ENCODE peak calls at places on chromosome 7, in five cellular contexts. A is AG04450; D is astrocyte; Y is tibial artery; F is activated CD8-positive, alpha-beta T cell treated with anti-CD3 and anti-CD28 coated beads for 36 hours. I is an unnamed sample.

GRCh38 chr7:98458090-98458875 is 57.4 kb upstream of the BAIAP2L1 start:
- DNase-seq in A (no peak), D (no peak), Y (no peak), F (no peak), I (no peak)

GRCh38 chr7:130420943-130421578 is 19.8 kb downstream of the CEP41 start:
- DNase-seq in A (no peak), D (peak), Y (no peak), F (no peak), I (no peak)

GRCh38 chr7:73313521-73313906 is 4.9 kb upstream of the NSUN5 start:
- DNase-seq in A (no peak), D (no peak), Y (no peak), F (no peak), I (no peak)

GRCh38 chr7:111855842-111856227 is 293.5 kb upstream of the IMMP2L start:
- DNase-seq in A (no peak), D (peak), Y (no peak), F (no peak), I (no peak)

GRCh38 chr7:123916240-123916724 is 8.8 kb upstream of the SPAM1 start:
- DNase-seq in A (no peak), D (peak), Y (no peak), F (no peak), I (no peak)

GRCh38 chr7:17301491-17302101 is 3.1 kb downstream of the AHR start:
- DNase-seq in A (no peak), D (no peak), Y (no peak), F (peak), I (peak)

GRCh38 chr7:48636391-48637015 is 287.8 kb upstream of the CDC14C start:
- DNase-seq in A (no peak), D (no peak), Y (no peak), F (no peak), I (no peak)

GRCh38 chr7:142819530-142819929 is 35.3 kb upstream of the EPHB6 start:
- DNase-seq in A (no peak), D (no peak), Y (no peak), F (no peak), I (no peak)

GRCh38 chr7:116249969-116250553 is 39.7 kb downstream of the TES start:
- DNase-seq in A (no peak), D (peak), Y (no peak), F (peak), I (peak)

GRCh38 chr7:26136831-26137230 is 15.2 kb upstream of the NFE2L3 start:
- DNase-seq in A (no peak), D (no peak), Y (no peak), F (no peak), I (no peak)

GRCh38 chr7:105000927-105001336 is 13.1 kb upstream of the KMT2E start:
- DNase-seq in A (no peak), D (no peak), Y (no peak), F (no peak), I (no peak)

GRCh38 chr7:138478499-138478908 is 18.4 kb downstream of the TRIM24 start:
- DNase-seq in A (no peak), D (no peak), Y (no peak), F (no peak), I (no peak)

GRCh38 chr7:115910541-115911164 is 119.9 kb downstream of the TFEC start:
- DNase-seq in A (no peak), D (peak), Y (no peak), F (no peak), I (peak)

GRCh38 chr7:134041477-134041876 is 85.7 kb upstream of the LRGUK start:
- DNase-seq in A (no peak), D (no peak), Y (no peak), F (no peak), I (no peak)

GRCh38 chr7:24284699-24285506 is 913 bp downstream of the NPY start:
- DNase-seq in A (no peak), D (no peak), Y (no peak), F (no peak), I (no peak)

GRCh38 chr7:151135866-151136514 is 31.5 kb downstream of the GBX1 start:
- DNase-seq in A (no peak), D (no peak), Y (no peak), F (no peak), I (no peak)

GRCh38 chr7:26187380-26188290 is 12.9 kb downstream of the HNRNPA2B1 start:
- DNase-seq in A (no peak), D (no peak), Y (no peak), F (peak), I (no peak)

GRCh38 chr7:123725586-123726171 is 23.1 kb downstream of the WASL start:
- DNase-seq in A (no peak), D (no peak), Y (no peak), F (no peak), I (no peak)

GRCh38 chr7:112484671-112485097 is 3.9 kb downstream of the LSMEM1 start:
- DNase-seq in A (peak), D (peak), Y (peak), F (no peak), I (peak)

GRCh38 chr7:43636093-43636492 is 53.2 kb downstream of the STK17A start:
- DNase-seq in A (no peak), D (peak), Y (no peak), F (no peak), I (peak)

GRCh38 chr7:44050121-44050914 is 5.8 kb downstream of the DBNL start:
- DNase-seq in A (no peak), D (no peak), Y (no peak), F (no peak), I (no peak)

GRCh38 chr7:92714767-92715166 is 121.6 kb downstream of the CDK6 start:
- DNase-seq in A (no peak), D (peak), Y (no peak), F (no peak), I (no peak)

GRCh38 chr7:47546171-47546570 is 35.7 kb downstream of the TNS3 start:
- DNase-seq in A (no peak), D (no peak), Y (no peak), F (no peak), I (no peak)

GRCh38 chr7:99389772-99390171 is 15.2 kb downstream of the ARPC1B start:
- DNase-seq in A (no peak), D (no peak), Y (no peak), F (no peak), I (no peak)

GRCh38 chr7:30869794-30870491 is 41.7 kb upstream of the AQP1 start:
- DNase-seq in A (no peak), D (peak), Y (no peak), F (no peak), I (no peak)

GRCh38 chr7:151176401-151176800 is 8.9 kb upstream of the GBX1 start:
- DNase-seq in A (no peak), D (no peak), Y (no peak), F (no peak), I (no peak)

DNA sequence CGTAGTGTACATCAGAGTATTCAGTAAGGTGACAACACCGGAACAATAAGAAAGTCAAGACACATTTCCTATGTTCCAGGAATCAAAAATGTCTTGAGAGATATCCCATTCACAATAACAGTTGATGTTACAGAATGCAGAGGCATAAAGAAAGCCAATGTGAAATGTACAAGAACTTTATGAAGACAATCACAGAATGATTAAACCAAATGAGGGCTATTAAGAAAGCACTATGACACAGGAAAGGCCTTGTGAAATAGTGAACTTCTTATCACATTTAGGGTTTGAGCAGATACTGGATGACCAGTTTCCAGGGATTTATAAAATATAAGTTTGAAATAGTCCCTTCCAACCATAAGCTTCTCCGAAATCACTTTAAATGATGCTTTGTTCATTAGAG is 52.7 kb downstream of the VWDE start:
- DNase-seq in A (no peak), D (no peak), Y (no peak), F (no peak), I (no peak)
- TF ChIP-seq CTCF in A (no peak), D (no peak), Y (no peak), F (no peak), I (no peak)

DNA sequence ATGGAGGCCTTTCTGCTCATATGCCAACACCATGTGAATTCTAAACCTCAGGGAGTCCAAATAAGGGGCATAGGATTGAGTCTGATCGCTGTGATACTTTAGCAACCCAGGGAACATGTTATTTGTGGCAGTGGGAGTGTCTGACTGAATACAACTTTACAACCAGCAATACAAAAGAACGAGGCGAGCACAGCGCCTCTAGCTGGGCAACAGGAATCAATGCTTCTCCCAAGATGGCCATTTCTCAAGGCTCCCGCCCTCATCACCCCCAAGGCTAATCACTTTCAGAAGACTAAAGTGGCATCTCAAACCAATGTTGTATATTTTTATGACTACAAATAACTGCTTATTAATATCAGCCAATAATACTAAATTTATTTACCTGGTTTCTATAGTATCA is 28.1 kb downstream of the YWHAG start:
- DNase-seq in A (no peak), D (no peak), Y (peak), F (no peak), I (no peak)
- TF ChIP-seq CTCF in A (no peak), D (no peak), Y (no peak), F (no peak), I (peak)

GRCh38 chr7:1454471-1455065 is 4.7 kb downstream of the MICALL2 start:
- DNase-seq in A (no peak), D (no peak), Y (no peak), F (no peak), I (no peak)
- TF ChIP-seq CTCF in A (no peak), D (no peak), Y (no peak), F (no peak), I (no peak)

DNA sequence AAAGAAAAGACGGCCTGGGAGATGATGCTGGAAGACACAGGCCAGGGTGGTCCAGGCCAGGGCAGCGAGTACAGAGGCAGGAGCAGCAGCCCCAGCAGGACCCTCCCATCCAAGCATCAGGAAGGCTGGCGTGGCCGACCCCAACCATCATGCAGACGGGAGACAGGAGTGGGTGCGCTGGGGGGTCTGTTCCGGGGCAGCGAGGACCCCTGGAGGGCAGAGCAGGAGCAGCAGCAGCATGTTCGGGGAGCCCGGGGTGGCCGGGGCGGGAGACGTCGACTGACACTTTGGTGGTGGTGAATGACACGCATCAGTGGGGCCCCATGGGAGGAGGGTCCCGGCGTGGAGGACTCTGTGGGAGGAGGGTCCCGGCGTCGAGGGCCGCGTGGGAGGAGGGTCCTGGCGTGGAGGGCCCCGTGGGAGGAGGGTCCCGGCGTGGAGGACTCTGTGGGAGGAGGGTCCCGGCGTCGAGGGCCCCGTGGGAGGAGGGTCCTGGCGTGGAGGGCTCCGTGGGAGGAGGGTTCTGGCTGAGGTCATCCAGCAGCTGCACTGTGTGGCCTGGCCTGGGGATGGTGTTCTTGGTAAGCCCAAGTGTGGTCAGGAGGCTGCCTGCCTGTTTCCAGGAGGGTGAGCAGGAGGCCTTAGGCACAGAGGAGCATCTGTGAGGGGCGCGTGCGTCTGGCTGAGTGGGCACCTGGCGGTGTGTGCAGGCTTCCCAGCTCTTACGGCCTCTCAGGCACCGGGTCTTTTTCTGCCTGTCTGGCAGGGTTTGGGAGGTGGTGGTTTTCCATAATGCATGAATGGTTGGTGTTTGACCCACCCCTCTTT is 38.9 kb downstream of the FAM20C start:
- DNase-seq in A (no peak), D (no peak), Y (no peak), F (no peak), I (no peak)
- TF ChIP-seq CTCF in A (peak), D (no peak), Y (no peak), F (no peak), I (peak)

GRCh38 chr7:140640727-140641531 is at the start of gene DENND2A:
- DNase-seq in A (peak), D (peak), Y (peak), F (no peak), I (no peak)
- TF ChIP-seq CTCF in A (no peak), D (no peak), Y (no peak), F (no peak), I (no peak)

GRCh38 chr7:158264881-158265742 is 322.5 kb downstream of the PTPRN2 start:
- DNase-seq in A (no peak), D (no peak), Y (peak), F (no peak), I (no peak)
- TF ChIP-seq CTCF in A (no peak), D (no peak), Y (no peak), F (no peak), I (no peak)

I was measured in HFFc6.